ENCODE peak calls at places on chromosomes 16 and 17, in eight cellular contexts. W, Y, V, X, A, I, Z and O are unnamed samples.

GRCh38 chr16:56630134-56630533 is 2.3 kb upstream of the MT1M start:
- DNase-seq in W (no peak), Y (no peak), V (no peak), X (no peak), A (no peak), I (no peak), Z (no peak), O (no peak)

GRCh38 chr17:27657620-27658019 is 26.6 kb downstream of the LGALS9 start:
- DNase-seq in W (no peak), Y (no peak), V (no peak), X (no peak), A (no peak), I (peak; percentile 29), Z (no peak), O (no peak)

GRCh38 chr17:78499715-78500540 is 77.3 kb downstream of the DNAH17 start:
- DNase-seq in W (no peak), Y (no peak), V (no peak), X (no peak), A (no peak), I (no peak), Z (no peak), O (no peak)

GRCh38 chr16:23691483-23692189 is 12.9 kb downstream of the PLK1 start:
- DNase-seq in W (no peak), Y (no peak), V (no peak), X (no peak), A (no peak), I (no peak), Z (no peak), O (no peak)

GRCh38 chr16:28526201-28527099 is 12.3 kb downstream of the NUPR1 start:
- DNase-seq in W (no peak), Y (no peak), V (no peak), X (no peak), A (no peak), I (no peak), Z (no peak), O (peak; percentile 78)

GRCh38 chr16:22291860-22292692 is 5.1 kb upstream of the POLR3E start:
- DNase-seq in W (no peak), Y (no peak), V (no peak), X (no peak), A (no peak), I (peak; percentile 50), Z (no peak), O (no peak)

GRCh38 chr17:22703204-22703603 is 1010.9 kb downstream of the KCNJ18 start:
- DNase-seq in W (no peak), Y (no peak), V (no peak), X (no peak), A (no peak), I (no peak), Z (no peak), O (no peak)

GRCh38 chr17:60139438-60140285 is 10.1 kb upstream of the CA4 start:
- DNase-seq in W (peak; percentile 86), Y (peak; percentile 81), V (peak; percentile 27), X (peak; percentile 80), A (peak; percentile 66), I (peak; percentile 78), Z (peak; percentile 71), O (peak; percentile 71)

GRCh38 chr16:53713403-53714013 is 9.6 kb downstream of the FTO start:
- DNase-seq in W (no peak), Y (no peak), V (no peak), X (no peak), A (no peak), I (no peak), Z (no peak), O (no peak)

GRCh38 chr17:7587420-7587786 is 2.5 kb downstream of the SOX15 start:
- DNase-seq in W (no peak), Y (no peak), V (no peak), X (no peak), A (no peak), I (no peak), Z (no peak), O (no peak)

GRCh38 chr16:66194866-66195265 is 171.6 kb upstream of the CDH5 start:
- DNase-seq in W (no peak), Y (no peak), V (no peak), X (no peak), A (no peak), I (no peak), Z (no peak), O (no peak)

GRCh38 chr16:57530104-57530522 is 6.3 kb downstream of the CCDC102A start:
- DNase-seq in W (peak; percentile 44), Y (peak; percentile 46), V (peak; percentile 24), X (peak; percentile 37), A (peak; percentile 55), I (peak; percentile 62), Z (no peak), O (no peak)

GRCh38 chr17:47423406-47424295 is 99.9 kb downstream of the EFCAB13 start:
- DNase-seq in W (peak; percentile 45), Y (peak; percentile 41), V (no peak), X (no peak), A (no peak), I (peak; percentile 26), Z (peak; percentile 3), O (peak; percentile 38)

GRCh38 chr17:70484496-70484895 is 315.2 kb downstream of the KCNJ2 start:
- DNase-seq in W (no peak), Y (no peak), V (no peak), X (no peak), A (no peak), I (no peak), Z (no peak), O (no peak)

GRCh38 chr17:41705271-41705991 is 6.7 kb upstream of the GAST start:
- DNase-seq in W (no peak), Y (no peak), V (no peak), X (peak; percentile 75), A (no peak), I (no peak), Z (no peak), O (no peak)

GRCh38 chr16:85173981-85174751 is 61.9 kb upstream of the CIBAR2 start:
- DNase-seq in W (peak; percentile 87), Y (peak; percentile 73), V (no peak), X (peak; percentile 73), A (no peak), I (peak; percentile 85), Z (no peak), O (peak; percentile 71)

GRCh38 chr17:57467801-57468200 is 211.5 kb downstream of the MSI2 start:
- DNase-seq in W (no peak), Y (no peak), V (no peak), X (no peak), A (no peak), I (no peak), Z (no peak), O (no peak)

GRCh38 chr16:51919736-51920135 is 627.2 kb downstream of the TOX3 start:
- DNase-seq in W (no peak), Y (no peak), V (no peak), X (no peak), A (no peak), I (no peak), Z (no peak), O (no peak)

GRCh38 chr16:55539049-55539448 is 27.4 kb upstream of the CAPNS2 start:
- DNase-seq in W (no peak), Y (no peak), V (no peak), X (no peak), A (no peak), I (no peak), Z (no peak), O (no peak)

GRCh38 chr17:81890447-81891302 is 711 bp downstream of the ALYREF start:
- DNase-seq in W (no peak), Y (no peak), V (no peak), X (no peak), A (no peak), I (no peak), Z (no peak), O (no peak)

GRCh38 chr17:38719943-38720641 is 10.0 kb upstream of the CISD3 start:
- DNase-seq in W (no peak), Y (no peak), V (no peak), X (peak; percentile 48), A (no peak), I (peak; percentile 91), Z (no peak), O (no peak)

GRCh38 chr17:16486373-16487250 is 5.4 kb downstream of the LRRC75A start:
- DNase-seq in W (peak; percentile 93), Y (peak; percentile 86), V (no peak), X (peak; percentile 97), A (no peak), I (peak; percentile 57), Z (peak; percentile 80), O (peak; percentile 97)

GRCh38 chr16:27515874-27516353 is 33.8 kb downstream of the GTF3C1 start:
- DNase-seq in W (peak; percentile 59), Y (peak; percentile 46), V (no peak), X (peak; percentile 35), A (no peak), I (peak; percentile 68), Z (peak; percentile 29), O (peak; percentile 21)

GRCh38 chr16:77043076-77043475 is 147.9 kb upstream of the MON1B start:
- DNase-seq in W (no peak), Y (no peak), V (no peak), X (no peak), A (no peak), I (peak; percentile 39), Z (no peak), O (no peak)

GRCh38 chr16:3186946-3187690 is 886 bp upstream of the OR1F1 start:
- DNase-seq in W (no peak), Y (no peak), V (no peak), X (no peak), A (no peak), I (peak; percentile 19), Z (no peak), O (no peak)

GRCh38 chr17:17738901-17739300 is 57.6 kb downstream of the RAI1 start:
- DNase-seq in W (no peak), Y (no peak), V (no peak), X (no peak), A (no peak), I (no peak), Z (peak; percentile 54), O (peak; percentile 50)